ENCODE peak calls at places on chromosomes 7 and 10, in ten cellular contexts. C, B, E, G, O, W, U, K, P and V are unnamed samples. For H3K4me1, the result is how much of the 10 kb centered on the place peaks cover.

GRCh38 chr7:44322631-44323363 is 2.6 kb downstream of the CAMK2B start:
- DNase-seq in C (no peak), B (no peak), E (no peak), G (no peak), O (peak), W (no peak), U (no peak), K (no peak), P (no peak), V (peak)

GRCh38 chr10:114925675-114926204 is 12.3 kb upstream of the TRUB1 start:
- DNase-seq in C (no peak), B (peak), E (no peak), G (no peak), O (no peak), W (no peak), U (no peak), K (no peak), P (no peak), V (no peak)

GRCh38 chr10:125232841-125233240 is 72.5 kb upstream of the CTBP2 start:
- DNase-seq in C (no peak), B (peak), E (peak), G (no peak), O (no peak), W (no peak), U (no peak), K (no peak), P (no peak), V (no peak)

GRCh38 chr7:65239707-65240352 is 133.8 kb upstream of the ZNF92 start:
- DNase-seq in C (no peak), B (no peak), E (peak), G (no peak), O (no peak), W (no peak), U (no peak), K (no peak), P (no peak), V (peak)

GRCh38 chr10:18610517-18610916 is 40.9 kb downstream of the NSUN6 start:
- DNase-seq in C (peak), B (peak), E (peak), G (no peak), O (no peak), W (no peak), U (no peak), K (no peak), P (no peak), V (no peak)

GRCh38 chr10:24299587-24300258 is 90.8 kb downstream of the KIAA1217 start:
- DNase-seq in C (no peak), B (peak), E (no peak), G (no peak), O (no peak), W (no peak), U (no peak), K (no peak), P (no peak), V (no peak)

GRCh38 chr10:70576803-70577517 is 25.6 kb downstream of the PRF1 start:
- DNase-seq in C (no peak), B (peak), E (no peak), G (no peak), O (no peak), W (no peak), U (no peak), K (no peak), P (no peak), V (no peak)

GRCh38 chr7:128941323-128941890 is 3.7 kb downstream of the IRF5 start:
- DNase-seq in C (no peak), B (no peak), E (no peak), G (no peak), O (no peak), W (no peak), U (no peak), K (no peak), P (no peak), V (no peak)

GRCh38 chr10:30467939-30468338 is 34.0 kb downstream of the MAP3K8 start:
- DNase-seq in C (no peak), B (no peak), E (no peak), G (no peak), O (no peak), W (no peak), U (peak), K (no peak), P (no peak), V (no peak)

GRCh38 chr7:140005754-140006503 is 56.8 kb downstream of the PARP12 start:
- DNase-seq in C (no peak), B (no peak), E (peak), G (no peak), O (no peak), W (no peak), U (no peak), K (no peak), P (no peak), V (no peak)

GRCh38 chr10:132185601-132186487 is 904 bp upstream of the DPYSL4 start:
- DNase-seq in C (peak), B (peak), E (no peak), G (no peak), O (peak), W (no peak), U (no peak), K (no peak), P (peak), V (no peak)

GRCh38 chr10:48439581-48440041 is 133.1 kb downstream of the MAPK8 start:
- DNase-seq in C (peak), B (peak), E (no peak), G (no peak), O (no peak), W (no peak), U (no peak), K (no peak), P (no peak), V (no peak)

GRCh38 chr10:6649107-6649720 is 69.1 kb upstream of the PRKCQ start:
- DNase-seq in C (no peak), B (no peak), E (no peak), G (no peak), O (no peak), W (no peak), U (no peak), K (no peak), P (no peak), V (no peak)

GRCh38 chr7:102978280-102978679 is 65.5 kb downstream of the LRRC17 start:
- DNase-seq in C (no peak), B (peak), E (peak), G (no peak), O (no peak), W (no peak), U (no peak), K (peak), P (no peak), V (peak)

GRCh38 chr7:140674899-140675701 is 2.4 kb downstream of the ADCK2 start:
- DNase-seq in C (peak), B (peak), E (peak), G (no peak), O (no peak), W (no peak), U (peak), K (no peak), P (no peak), V (no peak)

GRCh38 chr10:97612386-97612785 is 20.9 kb downstream of the MORN4 start:
- DNase-seq in C (no peak), B (peak), E (peak), G (no peak), O (no peak), W (no peak), U (peak), K (no peak), P (no peak), V (no peak)

GRCh38 chr7:97639036-97639435 is 92.8 kb upstream of the TAC1 start:
- DNase-seq in C (no peak), B (no peak), E (no peak), G (no peak), O (no peak), W (no peak), U (no peak), K (no peak), P (no peak), V (no peak)

GRCh38 chr10:48468866-48469511 is 135.9 kb downstream of the ARHGAP22 start:
- DNase-seq in C (no peak), B (no peak), E (no peak), G (no peak), O (no peak), W (no peak), U (no peak), K (no peak), P (no peak), V (no peak)

GRCh38 chr7:30141405-30142045 is 6.7 kb downstream of the MTURN start:
- DNase-seq in C (no peak), B (no peak), E (no peak), G (no peak), O (no peak), W (no peak), U (no peak), K (no peak), P (no peak), V (no peak)

GRCh38 chr10:88152720-88153119 is 289.3 kb downstream of the PTEN start:
- DNase-seq in C (no peak), B (peak), E (peak), G (peak), O (no peak), W (no peak), U (peak), K (no peak), P (peak), V (no peak)

GRCh38 chr10:125012851-125013528 is 71.1 kb downstream of the ZRANB1 start:
- DNase-seq in C (peak), B (no peak), E (no peak), G (no peak), O (no peak), W (no peak), U (no peak), K (peak), P (no peak), V (no peak)

GRCh38 chr10:95540514-95541052 is 20.6 kb downstream of the SORBS1 start:
- DNase-seq in C (no peak), B (no peak), E (no peak), G (no peak), O (no peak), W (no peak), U (no peak), K (no peak), P (no peak), V (no peak)
- H3K4me1 ChIP-seq in C (half or more), B (under half), E (under half), G (under half), O (half or more), W (under half), U (under half), K (under half), P (under half), V (half or more)

GRCh38 chr10:17007381-17007780 is 122.2 kb downstream of the CUBN start:
- DNase-seq in C (no peak), B (no peak), E (no peak), G (no peak), O (no peak), W (no peak), U (no peak), K (no peak), P (no peak), V (no peak)
- H3K4me1 ChIP-seq in C (under half), B (under half), E (under half), G (under half), O (half or more), W (under half), U (under half), K (under half), P (under half), V (under half)

GRCh38 chr10:95480102-95480900 is 80.9 kb downstream of the SORBS1 start:
- DNase-seq in C (no peak), B (no peak), E (no peak), G (no peak), O (peak), W (no peak), U (no peak), K (no peak), P (no peak), V (no peak)
- H3K4me1 ChIP-seq in C (half or more), B (under half), E (under half), G (under half), O (half or more), W (under half), U (under half), K (under half), P (under half), V (under half)

DNA sequence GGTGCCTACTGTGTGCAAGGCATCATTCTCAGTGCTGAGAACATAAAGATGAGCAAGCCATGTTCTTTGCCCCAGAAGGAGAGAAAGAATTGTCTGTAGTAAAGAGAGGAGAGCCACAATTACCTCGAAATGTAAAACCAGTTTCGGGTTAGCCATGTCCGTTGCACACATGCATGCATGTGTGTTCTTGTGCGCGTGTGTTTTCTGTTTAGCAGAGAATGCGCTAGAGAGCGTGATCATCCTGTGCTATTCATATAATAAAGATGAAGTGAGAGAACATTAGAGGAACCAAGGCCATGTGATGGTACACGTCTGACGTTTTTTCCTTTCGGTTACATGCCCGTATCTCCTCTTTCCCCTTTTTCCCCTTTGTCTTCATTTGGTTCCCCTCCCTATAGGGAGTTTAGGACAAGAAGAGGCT is 158.2 kb downstream of the CELF2 start:
- DNase-seq in C (peak), B (no peak), E (no peak), G (peak), O (no peak), W (no peak), U (no peak), K (no peak), P (no peak), V (no peak)
- H3K4me1 ChIP-seq in C (under half), B (under half), E (under half), G (half or more), O (half or more), W (under half), U (half or more), K (under half), P (half or more), V (half or more)